ENCODE peak calls at places on chromosomes 4 and X, in eight cellular contexts. K, I, N, D, Y, C, V and Z are unnamed samples.

GRCh38 chr4:1047106-1047975 is 35.9 kb downstream of the FGFRL1 start:
- DNase-seq in K (no peak), I (no peak), N (peak; percentile 73), D (peak; percentile 38), Y (peak; percentile 55), C (no peak), V (peak; percentile 51), Z (no peak)

GRCh38 chr4:143184217-143184502 is 557 bp upstream of the USP38 start:
- DNase-seq in K (no peak), I (no peak), N (no peak), D (no peak), Y (no peak), C (no peak), V (no peak), Z (no peak)

GRCh38 chrX:10926906-10927305 is 184.2 kb upstream of the HCCS start:
- DNase-seq in K (no peak), I (peak; percentile 58), N (no peak), D (no peak), Y (no peak), C (no peak), V (no peak), Z (no peak)

GRCh38 chr4:110164251-110164650 is 34.2 kb downstream of the ELOVL6 start:
- DNase-seq in K (no peak), I (peak; percentile 74), N (no peak), D (no peak), Y (no peak), C (no peak), V (no peak), Z (no peak)

GRCh38 chr4:18524667-18525066 is 503.1 kb upstream of the LCORL start:
- DNase-seq in K (no peak), I (no peak), N (no peak), D (no peak), Y (no peak), C (no peak), V (peak; percentile 5), Z (no peak)

GRCh38 chrX:103529550-103529949 is 10.3 kb upstream of the RAB40A start:
- DNase-seq in K (no peak), I (no peak), N (no peak), D (no peak), Y (no peak), C (no peak), V (no peak), Z (no peak)

GRCh38 chr4:101288365-101289145 is 58.8 kb downstream of the PPP3CA start:
- DNase-seq in K (no peak), I (peak; percentile 32), N (no peak), D (no peak), Y (no peak), C (no peak), V (no peak), Z (no peak)

GRCh38 chr4:36187723-36188333 is 56.5 kb downstream of the ARAP2 start:
- DNase-seq in K (no peak), I (peak; percentile 33), N (no peak), D (no peak), Y (no peak), C (no peak), V (no peak), Z (no peak)

GRCh38 chr4:41285202-41285876 is 28.6 kb downstream of the UCHL1 start:
- DNase-seq in K (no peak), I (no peak), N (no peak), D (no peak), Y (no peak), C (no peak), V (no peak), Z (no peak)

GRCh38 chr4:64079316-64079715 is 329.9 kb downstream of the TECRL start:
- DNase-seq in K (no peak), I (no peak), N (no peak), D (no peak), Y (no peak), C (no peak), V (no peak), Z (no peak)

GRCh38 chr4:29081230-29081955 is 1638.8 kb upstream of the PCDH7 start:
- DNase-seq in K (no peak), I (peak; percentile 28), N (no peak), D (no peak), Y (no peak), C (no peak), V (no peak), Z (no peak)

GRCh38 chrX:74493806-74494205 is 72.5 kb downstream of the SLC16A2 start:
- DNase-seq in K (no peak), I (no peak), N (no peak), D (no peak), Y (no peak), C (no peak), V (no peak), Z (no peak)

GRCh38 chr4:102263024-102263787 is 82.1 kb downstream of the SLC39A8 start:
- DNase-seq in K (no peak), I (peak; percentile 28), N (no peak), D (no peak), Y (no peak), C (no peak), V (peak; percentile 18), Z (no peak)

GRCh38 chr4:109673303-109673702 is 29.9 kb downstream of the CASP6 start:
- DNase-seq in K (no peak), I (no peak), N (no peak), D (no peak), Y (no peak), C (no peak), V (no peak), Z (no peak)

GRCh38 chr4:113574636-113575103 is 186.9 kb downstream of the CAMK2D start:
- DNase-seq in K (no peak), I (peak; percentile 80), N (no peak), D (no peak), Y (no peak), C (no peak), V (no peak), Z (no peak)

GRCh38 chr4:113576947-113577678 is 184.4 kb downstream of the CAMK2D start:
- DNase-seq in K (no peak), I (no peak), N (no peak), D (no peak), Y (no peak), C (no peak), V (no peak), Z (no peak)

GRCh38 chr4:113579360-113579759 is 182.2 kb downstream of the CAMK2D start:
- DNase-seq in K (no peak), I (no peak), N (no peak), D (no peak), Y (no peak), C (no peak), V (no peak), Z (no peak)

GRCh38 chr4:113572620-113573019 is 188.9 kb downstream of the CAMK2D start:
- DNase-seq in K (no peak), I (no peak), N (no peak), D (no peak), Y (no peak), C (no peak), V (no peak), Z (no peak)

DNA sequence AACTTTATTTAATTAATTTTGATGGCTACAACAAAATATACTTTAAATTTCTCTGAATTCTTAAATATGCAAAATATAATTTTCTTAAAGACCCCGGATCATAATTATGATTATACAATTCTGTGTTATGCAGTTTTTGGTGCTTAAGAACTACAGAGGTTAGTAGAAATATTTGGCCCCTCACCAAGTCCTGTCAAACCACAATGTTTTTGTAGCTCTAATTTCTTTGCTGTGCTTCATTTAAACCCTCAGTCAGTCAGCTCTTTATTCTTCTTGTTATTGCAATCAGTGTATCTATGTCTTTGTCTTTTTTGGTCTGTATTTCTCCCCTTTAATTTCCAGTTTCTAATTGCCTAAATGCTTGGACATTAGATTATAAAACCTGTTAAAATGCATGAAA is 186.1 kb downstream of the CAMK2D start:
- DNase-seq in K (no peak), I (peak; percentile 60), N (no peak), D (no peak), Y (no peak), C (no peak), V (no peak), Z (no peak)
- H3K4me1 ChIP-seq in K (no peaks in the 10 kb centered on the region), I (peaks cover 6% of the 10 kb centered on the region), N (peaks cover 18% of the 10 kb centered on the region), D (peaks cover 5% of the 10 kb centered on the region), Y (peaks cover 4% of the 10 kb centered on the region), C (peaks cover 17% of the 10 kb centered on the region), V (peaks cover 20% of the 10 kb centered on the region), Z (peaks cover 26% of the 10 kb centered on the region)

GRCh38 chr4:154549894-154550790 is at the start of gene PLRG1:
- DNase-seq in K (peak; percentile 93), I (peak; percentile 91), N (peak; percentile 97), D (peak; percentile 97), Y (peak; percentile 97), C (peak; percentile 90), V (peak; percentile 97), Z (peak; percentile 92)
- TF ChIP-seq POLR2A in K (peak; percentile 66), I (peak; percentile 69), N (no peak), D (peak; percentile 70), Y (peak; percentile 62), C (peak; percentile 76), V (peak; percentile 75), Z (peak; percentile 34)

DNA sequence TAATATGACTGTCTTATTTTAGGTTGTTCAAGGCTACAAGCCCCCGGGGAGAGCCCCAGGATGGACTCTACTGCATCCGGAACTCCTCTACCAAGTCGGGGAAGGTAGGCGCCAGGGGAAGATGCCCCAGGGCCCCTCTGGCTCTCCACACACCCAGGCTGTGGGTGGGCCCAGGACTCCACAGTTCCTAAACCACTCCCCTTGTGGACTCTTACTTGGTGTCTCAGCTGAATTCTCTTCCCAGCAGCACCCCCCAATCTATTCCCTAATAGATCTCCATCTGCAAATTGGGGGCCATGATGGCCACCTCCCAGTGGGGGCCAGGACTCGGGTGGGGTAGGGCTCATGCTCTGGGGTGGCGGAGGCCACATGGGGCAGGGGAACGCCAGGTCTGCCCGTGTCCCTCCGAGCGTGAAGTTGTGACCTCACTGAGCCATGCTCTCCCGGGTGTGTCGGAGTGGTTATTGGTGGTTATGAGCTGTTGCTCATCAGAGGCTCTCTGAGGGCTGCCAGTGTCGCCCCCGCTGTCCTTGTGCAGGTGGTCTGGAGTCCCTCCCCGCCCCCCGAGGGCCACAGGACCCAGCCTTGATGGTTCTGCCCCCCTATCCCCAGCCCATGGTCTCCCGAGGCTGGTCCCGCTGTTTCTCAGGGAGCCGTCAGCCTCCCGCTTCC is 11.2 kb upstream of the ADD1 start:
- DNase-seq in K (no peak), I (no peak), N (no peak), D (peak; percentile 15), Y (peak; percentile 16), C (peak; percentile 10), V (no peak), Z (no peak)
- H3K4me1 ChIP-seq in K (no peaks in the 10 kb centered on the region), I (no peaks in the 10 kb centered on the region), N (peaks cover 12% of the 10 kb centered on the region), D (no peaks in the 10 kb centered on the region), Y (peaks cover 5% of the 10 kb centered on the region), C (peaks cover 31% of the 10 kb centered on the region), V (no peaks in the 10 kb centered on the region), Z (peaks cover 7% of the 10 kb centered on the region)

DNA sequence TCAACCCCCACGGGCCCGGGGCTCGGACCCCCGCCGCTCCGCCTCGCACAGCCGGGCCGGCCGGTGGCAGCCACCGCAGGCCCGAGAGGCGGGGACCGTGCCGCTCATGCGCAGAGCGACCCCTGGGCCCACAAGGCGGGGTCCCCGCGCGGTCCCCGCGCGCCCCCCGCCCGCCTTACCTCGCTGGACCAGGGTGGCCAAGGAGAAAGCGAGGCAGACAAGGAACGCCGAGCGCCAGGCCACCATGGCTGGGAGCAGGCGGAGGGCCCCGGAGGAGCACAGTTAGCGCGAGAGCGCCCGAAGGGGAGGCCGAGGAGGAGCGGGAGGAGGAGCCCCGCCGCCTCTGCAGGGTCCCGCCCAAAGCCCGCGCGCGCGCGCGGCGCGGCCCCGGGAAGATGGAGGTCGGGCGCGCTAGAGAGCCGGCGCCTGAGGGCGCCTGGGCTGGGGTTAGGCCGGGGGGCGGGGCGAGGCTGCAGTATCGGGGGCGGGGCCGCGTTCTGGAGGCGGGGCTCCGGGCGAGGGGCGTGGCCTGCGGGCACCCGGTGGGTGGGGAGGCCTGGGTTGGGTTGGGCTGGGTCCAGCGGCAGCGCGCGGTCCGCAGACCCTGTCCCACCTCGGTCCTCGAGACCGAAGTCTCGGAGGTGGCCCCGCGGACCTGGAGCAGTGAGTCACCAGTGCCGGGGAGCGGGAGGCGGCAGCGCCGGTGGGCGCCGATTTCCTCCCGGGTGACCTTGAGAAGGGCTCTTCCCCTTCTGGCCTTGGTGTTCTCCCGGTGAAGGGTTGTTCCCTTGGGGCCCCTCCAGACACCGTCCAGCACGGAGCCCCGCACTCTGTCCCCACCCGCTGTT is at the start of gene CD99L2:
- DNase-seq in K (peak; percentile 74), I (peak; percentile 78), N (peak; percentile 90), D (peak; percentile 84), Y (peak; percentile 89), C (peak; percentile 84), V (peak; percentile 89), Z (no peak)
- TF ChIP-seq POLR2A in K (no peak), I (peak; percentile 66), N (no peak), D (peak; percentile 45), Y (no peak), C (peak; percentile 35), V (peak; percentile 57), Z (no peak)